ENCODE peak calls at places on chromosomes 16 and 17, in seven cellular contexts. J is HepG2, G is HCT116, C is H1, X is SK-N-SH, M is GM12878, N is K562. L is an unnamed sample.

GRCh38 chr17:47882695-47883588 is 13.1 kb upstream of the SP2 start:
- DNase-seq in J (no peak), G (no peak), C (no peak), X (no peak), M (no peak), N (no peak), L (no peak)

GRCh38 chr16:4241601-4242270 is at the start of gene SRL:
- DNase-seq in J (no peak), G (no peak), C (no peak), X (peak; percentile 9), M (no peak), N (no peak), L (no peak)

GRCh38 chr16:24689128-24689527 is 40.3 kb upstream of the TNRC6A start:
- DNase-seq in J (peak; percentile 53), G (peak; percentile 57), C (no peak), X (peak; percentile 64), M (no peak), N (peak; percentile 24), L (peak; percentile 73)

GRCh38 chr16:75250809-75251279 is 580 bp downstream of the BCAR1 start:
- DNase-seq in J (peak; percentile 70), G (no peak), C (no peak), X (peak; percentile 89), M (no peak), N (peak; percentile 78), L (peak; percentile 64)

GRCh38 chr16:11356573-11357331 is 11.5 kb downstream of the RMI2 start:
- DNase-seq in J (peak; percentile 81), G (no peak), C (peak; percentile 85), X (peak; percentile 71), M (no peak), N (peak; percentile 76), L (peak; percentile 74)

GRCh38 chr17:51398128-51398525 is 137.8 kb downstream of the UTP18 start:
- DNase-seq in J (no peak), G (no peak), C (no peak), X (no peak), M (no peak), N (no peak), L (no peak)

GRCh38 chr16:83205896-83206295 is 579.1 kb downstream of the CDH13 start:
- DNase-seq in J (no peak), G (no peak), C (no peak), X (no peak), M (no peak), N (no peak), L (no peak)

GRCh38 chr16:64152010-64152767 is 969.7 kb downstream of the CDH11 start:
- DNase-seq in J (no peak), G (no peak), C (no peak), X (peak; percentile 58), M (no peak), N (no peak), L (no peak)

GRCh38 chr17:20008242-20009051 is 712 bp upstream of the SPECC1 start:
- DNase-seq in J (no peak), G (no peak), C (no peak), X (peak; percentile 66), M (no peak), N (peak; percentile 54), L (peak; percentile 50)

GRCh38 chr17:38674013-38674748 is 576 bp downstream of the EPOP start:
- DNase-seq in J (no peak), G (no peak), C (peak; percentile 69), X (peak; percentile 81), M (no peak), N (peak; percentile 63), L (no peak)

DNA sequence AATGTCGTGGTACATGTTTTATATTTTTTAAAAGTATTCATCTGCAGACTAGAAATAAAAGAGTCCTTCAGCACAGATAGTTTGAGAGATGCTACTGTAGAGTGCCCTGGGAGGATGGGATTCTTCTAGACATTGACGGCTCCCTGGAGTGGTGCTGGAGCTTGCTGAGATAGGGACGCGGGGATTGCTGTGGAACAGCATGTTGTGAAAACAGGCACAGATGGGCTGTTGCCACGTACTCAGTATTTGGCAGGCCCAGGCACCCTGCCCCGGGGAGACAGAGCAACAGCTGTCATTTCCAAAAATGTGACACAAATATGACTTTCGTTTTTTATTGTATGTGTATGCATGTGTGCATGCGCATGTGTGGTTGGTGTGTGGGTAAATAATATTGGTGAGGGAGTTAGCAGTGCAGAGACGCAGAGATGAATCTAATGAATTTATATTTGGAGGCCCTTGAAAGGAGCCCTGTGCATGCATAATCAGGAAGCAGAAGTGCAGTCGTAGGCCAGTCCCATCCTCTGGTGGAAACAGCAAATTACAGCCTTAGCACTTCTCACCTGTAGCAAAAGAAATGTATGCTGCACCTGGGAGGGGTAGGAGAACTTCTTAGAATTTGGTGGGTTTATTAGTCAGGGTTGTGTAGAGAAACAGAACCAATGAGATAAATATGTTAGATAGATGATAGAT is 6.2 kb upstream of the ABCA8 start:
- DNase-seq in J (no peak), G (no peak), C (no peak), X (no peak), M (no peak), N (no peak), L (no peak)
- TF ChIP-seq JUND in J (no peak), G (no peak), C (no peak), X (no peak), M (no peak), N (no peak), L (no peak)

DNA sequence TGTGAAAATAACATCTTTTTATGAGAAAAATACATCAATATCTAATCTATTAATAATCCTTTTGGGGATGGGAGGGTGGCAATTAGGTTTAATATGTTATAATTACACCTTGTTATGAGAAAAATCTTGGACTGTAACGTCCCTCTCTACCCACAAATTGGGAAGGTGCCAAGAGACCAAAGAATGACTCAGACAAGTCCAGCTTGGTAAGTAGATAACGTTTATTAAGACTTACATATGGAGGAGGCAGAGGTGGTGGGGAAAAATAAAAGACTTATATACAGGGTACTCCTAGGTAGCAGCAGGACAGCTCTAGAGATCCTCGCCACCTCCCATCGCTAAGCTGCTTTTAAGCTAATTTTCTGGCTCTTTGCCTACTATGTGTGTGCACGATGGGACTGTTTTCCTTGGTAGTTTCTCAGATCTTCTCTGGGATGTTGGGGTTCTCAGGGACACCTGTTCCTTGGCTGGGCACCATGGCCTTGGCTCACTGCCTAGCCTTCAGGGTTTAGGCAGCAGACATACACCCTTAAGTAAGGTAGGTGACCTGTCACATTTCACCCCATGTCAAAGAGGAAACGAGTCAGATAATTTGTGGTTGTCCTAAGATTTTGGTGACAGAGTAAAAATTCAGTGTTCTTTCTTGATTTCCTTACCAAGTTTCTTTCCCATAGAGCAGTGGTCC is 31.5 kb downstream of the RBL2 start:
- DNase-seq in J (no peak), G (peak; percentile 3), C (no peak), X (no peak), M (no peak), N (no peak), L (no peak)
- TF ChIP-seq JUND in J (no peak), G (no peak), C (no peak), X (peak; percentile 40), M (no peak), N (peak; percentile 83), L (no peak)

GRCh38 chr16:88289549-88290344 is 93.0 kb upstream of the ZNF469 start:
- DNase-seq in J (no peak), G (no peak), C (no peak), X (peak; percentile 39), M (no peak), N (no peak), L (no peak)
- TF ChIP-seq JUND in J (no peak), G (no peak), C (no peak), X (no peak), M (no peak), N (no peak), L (no peak)

DNA sequence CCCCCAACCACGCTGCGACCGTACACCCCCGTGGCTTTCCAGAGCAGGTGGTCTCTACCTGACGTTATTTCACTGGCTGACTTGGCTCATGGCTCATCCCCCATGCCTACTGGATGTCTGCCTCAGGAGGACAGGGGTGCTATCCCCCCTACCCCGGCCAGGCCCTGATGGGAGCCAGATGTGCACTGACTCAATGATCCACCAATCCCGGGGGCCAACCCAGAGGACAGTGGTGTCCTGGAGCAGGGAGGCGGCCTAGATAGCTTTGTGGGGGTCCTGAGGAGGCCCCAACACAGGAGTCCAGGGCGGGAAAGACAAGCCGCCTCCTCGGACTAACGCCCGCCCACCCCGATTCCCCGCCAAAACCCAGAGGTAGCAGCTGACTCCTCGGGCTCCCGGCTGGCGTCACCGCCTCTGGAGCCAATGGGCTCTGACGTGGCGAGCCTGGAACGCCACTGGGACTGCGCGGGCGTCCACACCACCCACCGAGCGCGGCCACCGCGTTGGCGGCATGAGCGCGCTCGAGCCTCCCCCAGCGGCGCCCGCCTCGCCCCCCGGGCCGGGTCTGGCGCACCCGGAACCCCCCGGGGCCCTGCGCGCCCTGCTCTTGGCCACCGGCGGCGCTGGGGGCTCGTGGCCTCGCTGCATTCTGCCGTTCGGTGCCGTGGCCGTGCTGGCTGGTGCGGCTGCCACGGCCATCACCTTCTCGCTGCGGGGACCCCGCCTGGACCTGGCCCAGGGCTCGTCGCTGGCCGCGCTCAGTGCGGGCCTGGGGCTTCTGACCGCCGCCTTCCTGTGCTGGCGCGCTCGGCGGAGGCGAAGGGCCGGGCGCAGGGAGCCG is 3.6 kb upstream of the NTN3 start:
- DNase-seq in J (no peak), G (peak; percentile 41), C (peak; percentile 85), X (peak; percentile 89), M (no peak), N (no peak), L (peak; percentile 67)
- TF ChIP-seq JUND in J (no peak), G (no peak), C (no peak), X (no peak), M (no peak), N (no peak), L (no peak)

DNA sequence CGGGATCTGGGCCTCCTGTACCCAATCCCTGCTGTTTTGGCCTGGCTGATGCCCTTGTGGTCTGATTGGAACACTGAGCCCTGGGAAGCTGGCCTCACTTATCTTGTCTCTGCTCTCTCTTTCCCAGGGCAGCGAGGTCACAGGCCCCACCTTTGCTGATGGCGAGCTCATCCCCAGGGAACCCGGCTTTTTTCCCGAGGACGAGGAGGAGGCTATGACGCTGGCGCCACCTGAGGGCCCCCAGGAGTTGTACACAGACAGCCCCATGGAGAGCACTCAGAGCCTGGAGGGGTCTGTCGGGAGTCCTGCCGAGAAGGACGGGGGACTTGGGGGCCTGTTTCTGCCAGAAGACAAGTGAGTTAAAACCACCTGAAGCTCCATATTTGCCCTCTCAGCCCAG is 126.0 kb downstream of the RAB11FIP4 start:
- DNase-seq in J (peak; percentile 53), G (no peak), C (peak; percentile 73), X (peak; percentile 80), M (no peak), N (peak; percentile 63), L (no peak)
- TF ChIP-seq JUND in J (no peak), G (no peak), C (peak; percentile 24), X (no peak), M (no peak), N (no peak), L (no peak)

GRCh38 chr17:40962059-40962561 is 4.6 kb downstream of the KRT39 start:
- DNase-seq in J (no peak), G (no peak), C (no peak), X (no peak), M (no peak), N (no peak), L (no peak)

GRCh38 chr17:40961586-40961985 is 5.2 kb downstream of the KRT39 start:
- DNase-seq in J (no peak), G (no peak), C (no peak), X (no peak), M (no peak), N (no peak), L (no peak)

GRCh38 chr17:40960144-40960543 is 6.6 kb downstream of the KRT39 start:
- DNase-seq in J (no peak), G (no peak), C (no peak), X (no peak), M (no peak), N (no peak), L (no peak)

GRCh38 chr17:40956401-40957254 is 10.1 kb downstream of the KRT39 start:
- DNase-seq in J (peak; percentile 100), G (peak; percentile 98), C (no peak), X (no peak), M (no peak), N (no peak), L (no peak)

GRCh38 chr17:40958086-40958953 is 8.4 kb downstream of the KRT39 start:
- DNase-seq in J (peak; percentile 92), G (no peak), C (no peak), X (no peak), M (no peak), N (no peak), L (peak; percentile 48)
- TF ChIP-seq JUND in J (no peak), G (no peak), C (no peak), X (no peak), M (no peak), N (no peak), L (peak; percentile 95)